ENCODE peak calls at places on chromosome 9, in nine cellular contexts. Q is foreskin fibroblast; K is tibial artery; V is GM13976; I is GM10248; D is stimulated activated CD4-positive, alpha-beta T cell treated with anti-CD3 and anti-CD28 coated beads, TNF-alpha, amount 100 ng/mL, for 1 hour; P is activated CD4-positive, alpha-beta T cell treated with anti-CD3 and anti-CD28 coated beads, Interleukin-2, amount 50 U/mL, for 1 hour; S is endothelial cell; W is epithelial cell of esophagus. M is an unnamed sample.

GRCh38 chr9:71544464-71544863 is 223.8 kb downstream of the CEMIP2 start:
- DNase-seq in Q (no peak), K (no peak), V (no peak), I (no peak), D (no peak), P (no peak), S (no peak), W (peak; percentile 65), M (no peak)

GRCh38 chr9:88733651-88734470 is 198.9 kb downstream of the NXNL2 start:
- DNase-seq in Q (peak; percentile 93), K (peak; percentile 69), V (no peak), I (no peak), D (no peak), P (no peak), S (no peak), W (peak; percentile 62), M (no peak)

GRCh38 chr9:83431470-83432060 is 106.6 kb downstream of the FRMD3 start:
- DNase-seq in Q (no peak), K (peak; percentile 65), V (no peak), I (peak; percentile 23), D (no peak), P (no peak), S (no peak), W (no peak), M (no peak)

GRCh38 chr9:20236676-20237075 is 385.6 kb downstream of the MLLT3 start:
- DNase-seq in Q (peak; percentile 19), K (no peak), V (no peak), I (no peak), D (no peak), P (no peak), S (no peak), W (peak; percentile 98), M (no peak)

GRCh38 chr9:136546697-136547481 is 1.0 kb upstream of the NOTCH1 start:
- DNase-seq in Q (peak; percentile 76), K (peak; percentile 80), V (no peak), I (no peak), D (peak; percentile 39), P (peak; percentile 55), S (no peak), W (peak; percentile 66), M (no peak)

GRCh38 chr9:137195525-137196220 is 4.9 kb downstream of the TPRN start:
- DNase-seq in Q (no peak), K (no peak), V (no peak), I (no peak), D (no peak), P (no peak), S (no peak), W (peak; percentile 30), M (no peak)

GRCh38 chr9:136859821-136860269 is 6.3 kb downstream of the EDF1 start:
- DNase-seq in Q (no peak), K (no peak), V (no peak), I (no peak), D (no peak), P (no peak), S (no peak), W (no peak), M (no peak)

GRCh38 chr9:10232352-10232930 is 380.4 kb downstream of the PTPRD start:
- DNase-seq in Q (no peak), K (no peak), V (no peak), I (no peak), D (no peak), P (no peak), S (no peak), W (peak; percentile 41), M (no peak)

M was measured in NK-92 treated with Interleukin-12 subunit alpha and Interleukin-12 subunit beta, amount 100 ng/mL, for 24 hours.